ENCODE peak calls at places on chromosomes 2 and 18, in five cellular contexts. W is AG09319; K is activated naive CD8-positive, alpha-beta T cell treated with anti-CD3 and anti-CD28 coated beads, Interleukin-2, amount 10 ng/mL, durations not matched to agents 7 days and 5 days; V is bronchial epithelial cell; Y is psoas muscle. F is an unnamed sample.

GRCh38 chr2:241358470-241358869 is 2.4 kb downstream of the FARP2 start:
- DNase-seq in V (no peak), W (no peak), Y (no peak), K (no peak), F (no peak)

GRCh38 chr18:73895701-73896100 is 251.9 kb downstream of the FBXO15 start:
- DNase-seq in K (no peak), V (peak), Y (no peak), W (no peak), F (no peak)

GRCh38 chr2:213068681-213069359 is 82.6 kb downstream of the IKZF2 start:
- DNase-seq in W (no peak), K (no peak), V (no peak), Y (no peak), F (no peak)

GRCh38 chr2:101699191-101699938 is 1.9 kb downstream of the MAP4K4 start:
- DNase-seq in V (no peak), W (no peak), Y (no peak), K (no peak), F (no peak)

GRCh38 chr2:230323385-230324106 is 3.4 kb upstream of the SP140L start:
- DNase-seq in W (no peak), K (no peak), Y (no peak), V (no peak), F (no peak)

GRCh38 chr2:151861171-151861570 is 33.0 kb upstream of the ARL5A start:
- DNase-seq in K (no peak), Y (no peak), W (no peak), V (no peak), F (no peak)

GRCh38 chr2:18169121-18169786 is 290.8 kb downstream of the KCNS3 start:
- DNase-seq in W (no peak), V (peak), Y (no peak), K (no peak), F (peak)

GRCh38 chr2:207887570-207887969 is 117.9 kb upstream of the FZD5 start:
- DNase-seq in K (no peak), W (no peak), V (no peak), Y (no peak), F (no peak)

GRCh38 chr18:49249523-49249922 is 210.9 kb downstream of the DYM start:
- DNase-seq in K (no peak), W (peak), Y (no peak), V (peak), F (peak)

GRCh38 chr2:120205901-120206581 is 17.2 kb downstream of the TMEM185B start:
- DNase-seq in W (no peak), K (peak), Y (no peak), V (no peak), F (no peak)

GRCh38 chr2:207619764-207620203 is 5.4 kb downstream of the METTL21A start:
- DNase-seq in W (no peak), V (no peak), Y (no peak), K (no peak), F (no peak)

F was measured in MG63.